ENCODE peak calls at places on chromosomes 13 and 19, in seven cellular contexts. Q is pancreas, G is ovary, H is AG04450, T is endothelial cell, W is fibroblast of mammary gland, S is cardiac muscle cell. C is an unnamed sample.

GRCh38 chr13:27744861-27745260 is 47.4 kb upstream of the GSX1 start:
- DNase-seq in G (no peak), S (no peak), T (no peak), W (no peak), Q (no peak), H (no peak), C (no peak)

GRCh38 chr13:52371736-52372247 is 34.2 kb downstream of the THSD1 start:
- DNase-seq in H (no peak), Q (no peak), W (peak; percentile 77), S (peak; percentile 79), T (no peak), G (no peak), C (peak; percentile 24)

GRCh38 chr13:80339841-80340642 is 884 bp downstream of the SPRY2 start:
- DNase-seq in Q (peak; percentile 50), S (peak; percentile 62), T (peak; percentile 46), H (no peak), W (peak; percentile 36), G (peak; percentile 56), C (peak; percentile 6)

GRCh38 chr19:6098574-6098973 is 11.7 kb downstream of the RFX2 start:
- DNase-seq in Q (no peak), H (no peak), T (no peak), S (no peak), W (no peak), G (no peak), C (no peak)

GRCh38 chr13:79990048-79990447 is 350.9 kb downstream of the SPRY2 start:
- DNase-seq in T (no peak), G (no peak), S (no peak), W (peak; percentile 31), Q (no peak), H (no peak), C (no peak)

GRCh38 chr13:47334173-47334572 is 437.3 kb upstream of the HTR2A start:
- DNase-seq in Q (no peak), H (peak; percentile 64), G (no peak), W (peak; percentile 99), S (peak; percentile 59), T (no peak), C (no peak)

GRCh38 chr19:49393871-49394270 is 5.8 kb downstream of the KASH5 start:
- DNase-seq in T (no peak), H (no peak), W (no peak), G (no peak), Q (no peak), S (no peak), C (no peak)

GRCh38 chr13:45332831-45333219 is 8.2 kb downstream of the TPT1 start:
- DNase-seq in W (no peak), H (no peak), S (no peak), G (no peak), T (no peak), Q (no peak), C (no peak)

GRCh38 chr19:34131100-34131499 is 41.2 kb upstream of the LSM14A start:
- DNase-seq in T (no peak), W (peak; percentile 10), G (no peak), H (no peak), S (no peak), Q (no peak), C (no peak)

GRCh38 chr19:32252333-32252669 is 93.1 kb upstream of the ZNF507 start:
- DNase-seq in W (no peak), S (no peak), T (no peak), H (no peak), G (no peak), Q (no peak), C (no peak)

GRCh38 chr13:45522571-45522970 is 57.8 kb downstream of the COG3 start:
- DNase-seq in H (no peak), S (no peak), T (no peak), W (no peak), G (no peak), Q (no peak), C (no peak)

GRCh38 chr19:4847190-4847973 is 15.9 kb upstream of the TICAM1 start:
- DNase-seq in S (no peak), G (no peak), Q (no peak), T (no peak), W (no peak), H (no peak), C (no peak)

GRCh38 chr19:7783991-7784421 is 21.0 kb downstream of the CLEC4M start:
- DNase-seq in W (peak; percentile 64), H (peak; percentile 8), Q (no peak), G (no peak), T (no peak), S (peak; percentile 62), C (peak; percentile 50)

GRCh38 chr13:74288361-74288911 is 154.2 kb upstream of the KLF12 start:
- DNase-seq in T (peak; percentile 12), Q (peak; percentile 9), S (no peak), H (no peak), W (no peak), G (peak; percentile 21), C (peak; percentile 1)

GRCh38 chr13:90867336-90867683 is 480.2 kb upstream of the MIR17HG start:
- DNase-seq in G (peak; percentile 44), S (peak; percentile 89), H (peak; percentile 7), Q (peak; percentile 68), W (peak; percentile 70), T (peak; percentile 78), C (peak; percentile 58)

GRCh38 chr13:104206450-104207044 is 1140.3 kb upstream of the SLC10A2 start:
- DNase-seq in G (no peak), S (no peak), W (no peak), H (no peak), T (no peak), Q (peak; percentile 12), C (no peak)

GRCh38 chr13:28531195-28531955 is 36.4 kb upstream of the FLT1 start:
- DNase-seq in H (no peak), S (peak; percentile 41), Q (no peak), G (no peak), T (peak; percentile 81), W (peak; percentile 27), C (no peak)

GRCh38 chr19:20616071-20616470 is 45.3 kb downstream of the ZNF626 start:
- DNase-seq in G (no peak), Q (peak; percentile 55), S (no peak), W (no peak), H (no peak), T (no peak), C (no peak)

GRCh38 chr13:74444161-74444571 is 310.0 kb upstream of the KLF12 start:
- DNase-seq in Q (no peak), S (no peak), H (no peak), T (no peak), W (no peak), G (no peak), C (no peak)

GRCh38 chr13:74465279-74465678 is 331.1 kb upstream of the KLF12 start:
- DNase-seq in W (no peak), H (no peak), Q (no peak), S (no peak), G (no peak), T (no peak), C (no peak)

DNA sequence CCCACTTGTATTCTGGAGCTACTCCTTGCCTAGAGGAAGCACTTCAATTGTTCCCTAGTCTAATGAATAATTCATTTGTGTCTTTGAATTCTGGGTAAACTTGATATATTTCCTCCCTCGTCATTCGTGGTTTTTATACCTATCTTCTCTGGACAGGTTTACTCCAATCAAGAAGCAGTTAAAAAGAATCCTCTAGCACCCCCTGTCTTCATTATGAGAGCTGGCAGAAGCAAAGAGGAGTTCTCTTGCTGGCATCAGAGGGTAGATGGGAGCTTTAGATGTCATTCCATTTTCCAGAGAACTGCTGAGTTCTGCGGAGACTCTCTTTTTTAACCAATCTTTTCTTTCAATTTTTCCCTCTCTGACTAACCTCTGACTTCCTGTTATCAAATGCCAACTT is 627.7 kb downstream of the FGF9 start:
- DNase-seq in W (no peak), S (no peak), H (no peak), T (no peak), G (no peak), Q (no peak), C (no peak)
- TF ChIP-seq CTCF in W (no peak), S (no peak), H (no peak), T (no peak), G (no peak), Q (no peak), C (no peak)

GRCh38 chr19:45922281-45922680 is 7.7 kb upstream of the NANOS2 start:
- DNase-seq in H (no peak), W (peak; percentile 4), G (no peak), S (no peak), Q (no peak), T (no peak), C (no peak)
- TF ChIP-seq CTCF in H (peak; percentile 42), W (peak; percentile 21), G (no peak), S (peak; percentile 18), Q (no peak), T (peak; percentile 23), C (no peak)

DNA sequence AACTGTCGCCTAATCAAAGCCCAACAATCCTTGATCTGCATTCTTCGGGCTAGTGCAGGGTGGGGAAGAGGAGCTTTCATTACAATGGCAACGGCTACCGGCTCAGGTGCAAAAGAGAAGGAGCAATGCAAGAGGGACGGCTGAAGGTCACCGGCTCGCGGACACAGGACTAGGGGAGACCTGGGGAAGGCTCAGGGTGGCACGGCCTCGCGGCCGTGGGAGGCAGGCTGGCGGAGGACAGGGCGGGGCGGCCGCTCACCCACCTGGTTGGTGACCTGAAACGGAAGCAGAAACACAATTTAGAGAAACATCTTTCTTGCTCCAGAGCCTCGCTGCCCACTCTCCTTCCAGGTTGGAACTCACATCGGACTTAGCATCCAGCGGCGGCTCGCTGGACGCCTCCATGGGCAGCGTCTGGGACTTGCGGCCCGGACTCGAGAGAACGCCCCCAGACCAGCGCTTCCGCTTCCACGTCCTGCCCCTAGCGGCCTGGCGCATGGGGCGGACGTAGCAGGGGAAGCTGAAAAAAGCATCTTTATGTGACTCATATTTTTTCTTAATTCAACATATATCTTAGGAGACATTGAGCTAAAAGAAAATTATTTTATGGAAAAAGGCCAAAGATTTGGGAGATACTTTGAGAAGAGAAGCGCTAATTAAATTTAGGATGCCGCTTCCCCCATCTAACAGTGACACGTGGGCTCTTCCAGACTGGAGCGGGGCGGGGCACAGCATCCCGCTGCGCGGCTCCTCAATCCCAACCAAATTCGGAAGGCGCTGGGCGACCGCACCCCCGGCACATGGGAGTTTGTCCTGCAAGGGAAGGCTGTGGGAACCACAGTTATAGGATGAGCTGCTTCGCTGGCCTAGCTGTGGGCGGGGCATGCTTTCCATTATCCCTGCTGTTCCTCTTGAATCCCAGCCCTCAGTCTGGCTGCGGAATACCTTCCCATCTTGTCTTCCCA is at the start of gene COMMD6:
- DNase-seq in T (peak; percentile 69), H (peak; percentile 96), Q (peak; percentile 70), G (peak; percentile 79), W (peak; percentile 96), S (peak; percentile 92), C (peak; percentile 41)
- TF ChIP-seq CTCF in T (peak; percentile 55), H (peak; percentile 58), Q (peak; percentile 41), G (peak; percentile 83), W (no peak), S (no peak), C (no peak)

GRCh38 chr19:17390665-17391370 is 3.2 kb downstream of the CCDC194 start:
- DNase-seq in T (peak; percentile 95), H (peak; percentile 72), G (peak; percentile 93), S (peak; percentile 95), Q (peak; percentile 78), W (peak; percentile 80), C (peak; percentile 86)

GRCh38 chr19:17391371-17392151 is 2.4 kb downstream of the CCDC194 start:
- DNase-seq in W (no peak), S (no peak), Q (no peak), T (no peak), H (no peak), G (no peak), C (no peak)

GRCh38 chr19:17393914-17394313 is at the start of gene CCDC194:
- DNase-seq in W (no peak), T (no peak), Q (no peak), G (peak; percentile 67), S (no peak), H (no peak), C (no peak)

GRCh38 chr19:17389288-17389687 is 4.7 kb downstream of the CCDC194 start:
- DNase-seq in W (no peak), Q (no peak), H (no peak), G (no peak), T (no peak), S (no peak), C (no peak)

GRCh38 chr19:17389957-17390664 is 3.9 kb downstream of the CCDC194 start:
- DNase-seq in S (no peak), W (no peak), H (no peak), T (peak; percentile 51), G (no peak), Q (no peak), C (no peak)
- TF ChIP-seq CTCF in S (peak; percentile 15), W (no peak), H (no peak), T (peak; percentile 47), G (peak; percentile 12), Q (no peak), C (no peak)

C was measured in Calu3.